ENCODE peak calls at places on chromosomes 7 and 10, in five cellular contexts. S is IMR-90, M is GM23248, E is body of pancreas, Q is WERI-Rb-1. K is an unnamed sample. For H3K9me3, the result is how much of the 10 kb centered on the place peaks cover.

GRCh38 chr10:30092151-30092790 is 32.9 kb upstream of the JCAD start:
- DNase-seq in S (peak), E (no peak), M (peak), Q (no peak), K (peak)

GRCh38 chr7:121083138-121083789 is 94.8 kb downstream of the CPED1 start:
- DNase-seq in E (no peak), M (peak), S (peak), Q (no peak), K (peak)

GRCh38 chr10:113108180-113108835 is 158.3 kb downstream of the TCF7L2 start:
- DNase-seq in M (peak), E (no peak), Q (peak), S (no peak), K (no peak)

GRCh38 chr7:50739744-50740455 is 42.8 kb downstream of the GRB10 start:
- DNase-seq in Q (no peak), E (no peak), S (no peak), M (peak), K (no peak)

GRCh38 chr7:14902589-14902963 is at the start of gene DGKB:
- DNase-seq in Q (no peak), S (peak), E (peak), M (peak), K (peak)

GRCh38 chr7:39647816-39648215 is 24.4 kb downstream of the RALA start:
- DNase-seq in S (no peak), E (no peak), Q (no peak), M (no peak), K (no peak)

GRCh38 chr10:16828114-16828568 is 10.9 kb upstream of the RSU1 start:
- DNase-seq in Q (peak), M (peak), S (peak), E (peak), K (peak)

GRCh38 chr10:62381385-62382102 is 7.4 kb downstream of the ZNF365 start:
- DNase-seq in E (no peak), S (no peak), Q (no peak), M (no peak), K (no peak)

GRCh38 chr7:24017519-24017918 is 266.5 kb upstream of the NPY start:
- DNase-seq in S (no peak), Q (no peak), M (no peak), E (no peak), K (no peak)

GRCh38 chr7:28408105-28408973 is 4.0 kb upstream of the CREB5 start:
- DNase-seq in M (peak), S (peak), Q (no peak), E (peak), K (no peak)

GRCh38 chr7:104111294-104111693 is 96.5 kb downstream of the ORC5 start:
- DNase-seq in M (no peak), E (no peak), S (no peak), Q (peak), K (no peak)

GRCh38 chr10:89426230-89426868 is 12.0 kb downstream of the IFIT5 start:
- DNase-seq in S (peak), Q (no peak), M (peak), E (peak), K (peak)

GRCh38 chr7:120703585-120704240 is 154.2 kb downstream of the TSPAN12 start:
- DNase-seq in M (no peak), E (no peak), Q (no peak), S (no peak), K (no peak)

GRCh38 chr10:128017825-128018224 is 108.4 kb downstream of the MKI67 start:
- DNase-seq in E (no peak), Q (no peak), M (no peak), S (no peak), K (no peak)

GRCh38 chr7:137642031-137642430 is 204.7 kb downstream of the DGKI start:
- DNase-seq in E (no peak), M (peak), Q (no peak), S (no peak), K (peak)

GRCh38 chr7:13946181-13946580 is 43.3 kb downstream of the ETV1 start:
- DNase-seq in E (no peak), S (peak), Q (no peak), M (peak), K (peak)

GRCh38 chr7:120986665-120987064 is 1.8 kb upstream of the CPED1 start:
- DNase-seq in Q (no peak), M (no peak), S (no peak), E (no peak), K (no peak)

GRCh38 chr10:27319752-27320561 is 79.4 kb upstream of the ACBD5 start:
- DNase-seq in M (peak), Q (no peak), S (peak), E (peak), K (peak)

GRCh38 chr7:52030722-52031121 is 714.1 kb upstream of the COBL start:
- DNase-seq in M (no peak), S (no peak), Q (peak), E (no peak), K (no peak)

GRCh38 chr7:64653721-64654401 is 12.1 kb upstream of the ZNF107 start:
- DNase-seq in S (no peak), Q (no peak), M (no peak), E (no peak), K (no peak)

GRCh38 chr7:64655811-64656210 is 10.1 kb upstream of the ZNF107 start:
- DNase-seq in S (no peak), E (no peak), Q (no peak), M (no peak), K (no peak)

GRCh38 chr7:64654796-64655548 is 11.0 kb upstream of the ZNF107 start:
- DNase-seq in S (no peak), E (no peak), Q (no peak), M (no peak), K (no peak)

GRCh38 chr7:64651632-64652165 is 14.2 kb upstream of the ZNF107 start:
- DNase-seq in Q (no peak), S (no peak), M (no peak), E (no peak), K (no peak)

GRCh38 chr7:64656489-64656888 is 9.4 kb upstream of the ZNF107 start:
- DNase-seq in E (no peak), S (no peak), Q (no peak), M (no peak), K (no peak)
- H3K9me3 ChIP-seq in E (under half), S (under half), Q (under half), M (under half), K (under half)

DNA sequence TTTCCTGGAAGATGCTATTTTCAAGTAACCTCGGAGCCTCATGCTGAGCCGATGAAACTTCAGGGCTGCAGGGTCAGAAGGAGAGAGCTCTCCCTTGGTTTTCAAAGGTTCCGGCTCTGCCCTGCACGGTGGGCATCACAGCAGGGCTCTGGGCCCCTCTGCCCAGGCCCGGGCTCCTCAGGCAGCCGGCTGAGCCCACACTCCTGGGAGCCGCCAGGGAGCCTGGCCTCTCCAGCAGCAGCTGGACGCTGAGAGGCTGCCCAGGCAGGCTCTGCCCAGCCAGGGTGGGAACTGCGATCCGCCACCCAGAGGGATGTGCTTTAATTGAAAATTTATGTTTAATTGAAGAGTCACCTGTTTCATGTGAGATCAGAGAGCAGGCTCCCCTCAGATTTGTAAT is 97.5 kb upstream of the MGMT start:
- DNase-seq in M (no peak), Q (no peak), S (no peak), E (no peak), K (no peak)
- H3K9me3 ChIP-seq in M (under half), Q (under half), S (under half), E (under half), K (under half)

GRCh38 chr10:100349087-100349486 is 2.1 kb downstream of the SCD start:
- DNase-seq in M (no peak), E (no peak), Q (no peak), S (no peak), K (no peak)
- H3K9me3 ChIP-seq in M (under half), E (under half), Q (under half), S (under half), K (under half)

GRCh38 chr10:37813763-37814162 is 43.6 kb downstream of the ZNF248 start:
- DNase-seq in S (no peak), Q (no peak), M (no peak), E (no peak), K (no peak)
- H3K9me3 ChIP-seq in S (under half), Q (under half), M (under half), E (under half), K (half or more)

K was measured in adipocyte.